ENCODE peak calls at places on chromosomes 5 and 9, in eight cellular contexts. D is pancreas, B is heart left ventricle, P is keratinocyte, H is SK-N-SH, V is GM23338, U is psoas muscle, S is mesendoderm. J is an unnamed sample. For H3K4me1, the result is how much of the 10 kb centered on the place peaks cover.

GRCh38 chr5:72478684-72479083 is 28.5 kb downstream of the ZNF366 start:
- DNase-seq in H (no peak), B (no peak), S (no peak), D (no peak), P (no peak), V (no peak), U (no peak), J (no peak)

GRCh38 chr5:33608476-33609026 is 167.8 kb downstream of the TARS1 start:
- DNase-seq in U (no peak), P (no peak), V (peak), H (peak), D (no peak), B (no peak), S (peak), J (no peak)

GRCh38 chr9:12191630-12192029 is 501.6 kb upstream of the TYRP1 start:
- DNase-seq in S (no peak), B (no peak), H (no peak), P (no peak), V (no peak), D (no peak), U (no peak), J (no peak)

GRCh38 chr9:11149065-11149464 is 536.3 kb upstream of the PTPRD start:
- DNase-seq in D (no peak), P (no peak), V (peak), U (no peak), H (no peak), S (peak), B (no peak), J (no peak)

GRCh38 chr5:96198673-96199072 is 234.4 kb downstream of the PCSK1 start:
- DNase-seq in H (no peak), B (no peak), P (no peak), U (no peak), D (no peak), S (no peak), V (no peak), J (no peak)

GRCh38 chr9:35756275-35756742 is 2.2 kb upstream of the MSMP start:
- DNase-seq in P (no peak), H (no peak), S (no peak), D (peak), U (peak), B (peak), V (peak), J (peak)

GRCh38 chr5:179700401-179700918 is 1.7 kb downstream of the CANX start:
- DNase-seq in U (no peak), V (peak), H (no peak), P (no peak), S (peak), B (no peak), D (no peak), J (no peak)

GRCh38 chr5:93184041-93184440 is 397.0 kb downstream of the NR2F1-AS1 start:
- DNase-seq in V (no peak), P (no peak), H (no peak), U (no peak), B (no peak), D (no peak), S (no peak), J (no peak)

GRCh38 chr9:93093449-93094293 is 2.3 kb upstream of the CARD19 start:
- DNase-seq in P (no peak), S (no peak), H (no peak), B (no peak), D (no peak), U (peak), V (no peak), J (peak)

GRCh38 chr5:175252234-175252805 is 191.7 kb downstream of the DRD1 start:
- DNase-seq in U (no peak), P (no peak), D (no peak), H (no peak), V (no peak), B (no peak), S (no peak), J (no peak)

GRCh38 chr5:150377964-150378694 is 20.6 kb downstream of the TCOF1 start:
- DNase-seq in P (no peak), V (no peak), H (peak), D (no peak), B (no peak), U (no peak), S (peak), J (no peak)

GRCh38 chr5:58410441-58410840 is 49.4 kb downstream of the PLK2 start:
- DNase-seq in U (no peak), B (no peak), P (no peak), S (peak), V (peak), H (no peak), D (no peak), J (no peak)

GRCh38 chr5:16574789-16575785 is 41.7 kb downstream of the RETREG1 start:
- DNase-seq in S (peak), B (peak), V (peak), P (no peak), H (no peak), D (no peak), U (peak), J (no peak)

GRCh38 chr5:132296412-132297001 is 2.3 kb downstream of the SLC22A4 start:
- DNase-seq in V (no peak), H (no peak), P (no peak), D (no peak), B (peak), S (no peak), U (no peak), J (peak)

GRCh38 chr9:69317081-69317480 is 7.9 kb upstream of the ENTREP1 start:
- DNase-seq in B (no peak), U (no peak), P (no peak), H (no peak), S (no peak), D (no peak), V (no peak), J (no peak)

GRCh38 chr5:181211208-181211607 is 6.2 kb upstream of the TRIM7 start:
- DNase-seq in P (no peak), B (no peak), U (no peak), D (no peak), H (no peak), V (peak), S (no peak), J (no peak)

GRCh38 chr5:96431376-96432244 is 1.4 kb downstream of the PCSK1 start:
- DNase-seq in V (peak), P (no peak), B (peak), D (no peak), S (peak), U (no peak), H (no peak), J (peak)

GRCh38 chr5:72018158-72018803 is 89.0 kb upstream of the MAP1B start:
- DNase-seq in D (no peak), S (peak), V (peak), H (peak), U (no peak), B (no peak), P (peak), J (no peak)

GRCh38 chr5:156699147-156699546 is 150.9 kb upstream of the PPP1R2B start:
- DNase-seq in P (no peak), D (no peak), B (no peak), H (no peak), S (no peak), V (no peak), U (no peak), J (no peak)

GRCh38 chr5:33890633-33891032 is 1.2 kb downstream of the ADAMTS12 start:
- DNase-seq in B (no peak), V (peak), P (no peak), H (no peak), D (no peak), U (no peak), S (peak), J (no peak)

GRCh38 chr5:54663876-54664275 is 146.3 kb downstream of the SNX18 start:
- DNase-seq in S (no peak), V (no peak), D (no peak), U (peak), B (no peak), P (no peak), H (no peak), J (peak)

GRCh38 chr9:92770005-92770995 is 5.7 kb upstream of the BICD2 start:
- DNase-seq in S (peak), U (no peak), D (no peak), V (peak), P (peak), B (no peak), H (no peak), J (peak)

GRCh38 chr5:32027717-32028321 is 146.3 kb downstream of the GOLPH3 start:
- DNase-seq in B (peak), P (no peak), S (peak), V (peak), H (no peak), U (peak), D (no peak), J (no peak)

GRCh38 chr9:137912671-137913070 is 35.1 kb downstream of the CACNA1B start:
- DNase-seq in P (no peak), D (no peak), B (no peak), U (no peak), V (no peak), H (no peak), S (no peak), J (no peak)

GRCh38 chr5:92775711-92776615 is 805.1 kb downstream of the NR2F1-AS1 start:
- DNase-seq in P (no peak), B (no peak), S (peak), V (no peak), U (no peak), D (no peak), H (no peak), J (no peak)

GRCh38 chr5:124741711-124742496 is 4.5 kb downstream of the ZNF608 start:
- DNase-seq in P (no peak), S (peak), H (no peak), D (no peak), U (no peak), B (no peak), V (peak), J (no peak)

GRCh38 chr5:40955313-40955712 is 46.0 kb downstream of the C7 start:
- DNase-seq in P (no peak), B (no peak), S (no peak), U (no peak), D (no peak), V (no peak), H (no peak), J (no peak)

GRCh38 chr5:15885156-15885555 is 294.4 kb downstream of the MARCHF11 start:
- DNase-seq in B (no peak), V (no peak), H (no peak), D (no peak), P (no peak), U (no peak), S (no peak), J (no peak)

GRCh38 chr5:178118345-178118744 is 5.0 kb downstream of the N4BP3 start:
- DNase-seq in V (no peak), H (no peak), B (peak), S (no peak), P (no peak), D (no peak), U (no peak), J (peak)

GRCh38 chr5:80255752-80256479 is at the start of gene SERINC5:
- DNase-seq in P (no peak), D (peak), S (peak), V (peak), H (peak), U (peak), B (peak), J (peak)

GRCh38 chr5:72619251-72619650 is 112.0 kb upstream of the ZNF366 start:
- DNase-seq in B (no peak), H (no peak), U (no peak), P (no peak), V (peak), D (no peak), S (no peak), J (no peak)

GRCh38 chr9:120925535-120926396 is 830 bp downstream of the TRAF1 start:
- DNase-seq in D (no peak), P (no peak), U (no peak), V (no peak), B (no peak), S (no peak), H (no peak), J (peak)

GRCh38 chr9:85603920-85604319 is 137.8 kb downstream of the AGTPBP1 start:
- DNase-seq in S (peak), P (no peak), B (no peak), U (peak), H (no peak), V (no peak), D (peak), J (no peak)

GRCh38 chr5:142600611-142601360 is 85.1 kb downstream of the FGF1 start:
- DNase-seq in D (no peak), B (peak), H (no peak), U (no peak), V (no peak), S (no peak), P (no peak), J (peak)

GRCh38 chr5:80408976-80409926 is 1.4 kb downstream of the ZFYVE16 start:
- DNase-seq in S (no peak), P (no peak), U (no peak), B (no peak), V (peak), D (no peak), H (peak), J (no peak)

GRCh38 chr9:79902937-79903600 is 331.3 kb downstream of the TLE4 start:
- DNase-seq in B (no peak), H (no peak), P (no peak), D (no peak), U (no peak), S (no peak), V (no peak), J (no peak)

GRCh38 chr5:662751-663435 is 30.3 kb downstream of the TPPP start:
- DNase-seq in S (no peak), V (no peak), H (no peak), D (peak), U (peak), B (no peak), P (no peak), J (peak)

GRCh38 chr5:149128023-149128875 is 13.0 kb upstream of the ABLIM3 start:
- DNase-seq in D (no peak), U (no peak), V (peak), H (peak), S (peak), B (no peak), P (no peak), J (no peak)

GRCh38 chr5:172770675-172771438 is at the start of gene DUSP1:
- DNase-seq in V (peak), U (peak), B (peak), H (peak), P (peak), S (peak), D (peak), J (peak)

GRCh38 chr5:172768573-172769323 is 2.2 kb downstream of the DUSP1 start:
- DNase-seq in S (peak), P (no peak), H (no peak), V (no peak), B (no peak), U (no peak), D (no peak), J (peak)

GRCh38 chr5:172770374-172770674 is 671 bp downstream of the DUSP1 start:
- DNase-seq in S (no peak), H (no peak), U (no peak), B (peak), D (no peak), V (no peak), P (no peak), J (peak)

GRCh38 chr5:172769324-172769597 is 1.7 kb downstream of the DUSP1 start:
- DNase-seq in S (no peak), B (no peak), U (no peak), H (no peak), P (no peak), D (no peak), V (no peak), J (no peak)

GRCh38 chr5:172769598-172770373 is 1.2 kb downstream of the DUSP1 start:
- DNase-seq in P (no peak), B (peak), V (peak), S (peak), H (peak), U (peak), D (no peak), J (peak)
- H3K4me1 ChIP-seq in P (half or more), B (under half), V (under half), S (under half), H (under half), U (under half), D (under half), J (under half)

DNA sequence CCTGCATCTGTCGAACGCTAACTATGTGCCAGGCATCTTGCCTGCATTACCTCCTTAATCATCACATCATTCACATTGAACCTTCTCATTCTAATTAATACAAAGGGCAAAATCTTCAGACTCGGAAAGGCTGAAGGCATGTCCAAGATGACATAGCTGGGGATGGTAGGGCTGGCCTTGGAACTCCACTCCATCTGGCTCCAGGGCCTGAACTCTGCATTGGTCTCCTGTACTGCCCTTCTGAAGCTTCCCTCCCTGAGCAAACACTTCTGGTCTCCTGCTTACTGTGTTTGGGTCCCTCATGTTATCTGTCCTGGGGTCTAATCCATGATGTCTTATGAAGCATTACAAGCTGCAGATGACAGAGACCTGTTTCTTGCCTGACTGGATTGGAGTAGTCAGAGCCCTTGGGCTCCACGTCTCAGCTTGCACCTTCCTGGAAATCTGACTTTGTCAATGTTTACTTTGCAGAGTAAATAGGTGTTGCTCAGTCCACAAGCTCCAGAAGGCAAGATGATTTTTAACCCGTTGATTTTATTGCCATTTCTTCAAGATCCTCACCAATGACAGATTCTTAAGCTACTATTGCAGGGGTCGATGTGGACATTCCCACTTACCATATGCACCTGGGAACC is 106.1 kb downstream of the GALNT10 start:
- DNase-seq in U (no peak), S (no peak), P (no peak), H (no peak), D (no peak), V (no peak), B (no peak), J (no peak)
- H3K27ac ChIP-seq in U (no peak), S (no peak), P (no peak), H (no peak), D (no peak), V (no peak), B (no peak), J (no peak)

GRCh38 chr9:136285501-136286358 is 18.2 kb downstream of the CCDC187 start:
- DNase-seq in P (no peak), S (no peak), V (no peak), H (no peak), B (no peak), U (no peak), D (peak), J (no peak)
- H3K4me1 ChIP-seq in P (under half), S (under half), V (under half), H (under half), B (under half), U (under half), D (under half), J (under half)

DNA sequence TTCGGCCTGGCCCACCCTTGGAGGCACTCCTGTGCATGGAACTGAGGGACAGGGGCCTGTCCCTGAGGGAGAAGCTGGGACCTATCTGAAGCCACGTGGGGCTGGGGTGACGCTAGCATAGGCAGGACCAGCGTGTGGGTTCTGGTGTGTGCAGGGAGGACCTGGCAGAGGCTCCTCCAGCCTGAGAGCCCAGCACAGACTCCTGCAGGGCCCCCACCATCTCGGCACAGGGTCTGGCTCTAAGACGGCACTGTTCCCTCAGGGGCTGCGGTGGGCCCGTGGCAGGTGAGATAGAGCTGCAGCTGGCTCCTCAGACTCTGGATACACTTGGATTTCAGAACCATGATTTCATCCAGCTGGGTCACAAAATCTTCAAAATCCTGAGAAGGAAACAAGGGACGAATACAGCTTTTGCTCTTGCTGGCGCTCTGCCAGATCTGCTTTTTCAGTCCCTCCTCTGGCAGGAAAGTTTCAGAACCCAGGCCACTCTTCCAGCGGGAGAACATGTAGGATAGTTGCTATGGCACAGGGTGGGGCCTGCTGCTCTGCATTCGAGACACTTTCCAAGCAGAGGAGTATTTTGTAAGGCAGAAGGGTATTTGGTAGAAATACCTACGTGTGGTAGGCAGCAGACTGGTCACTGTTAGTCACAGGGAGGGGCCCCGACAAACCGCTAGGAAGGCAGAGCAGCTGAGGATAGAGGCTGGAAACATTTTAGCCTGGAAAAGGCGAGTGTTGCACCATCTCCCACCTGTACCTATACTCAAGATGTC is 74.7 kb downstream of the KIF24 start:
- DNase-seq in S (no peak), D (no peak), U (peak), B (no peak), P (peak), V (no peak), H (no peak), J (peak)
- H3K27ac ChIP-seq in S (no peak), D (no peak), U (peak), B (peak), P (peak), V (no peak), H (peak), J (peak)

DNA sequence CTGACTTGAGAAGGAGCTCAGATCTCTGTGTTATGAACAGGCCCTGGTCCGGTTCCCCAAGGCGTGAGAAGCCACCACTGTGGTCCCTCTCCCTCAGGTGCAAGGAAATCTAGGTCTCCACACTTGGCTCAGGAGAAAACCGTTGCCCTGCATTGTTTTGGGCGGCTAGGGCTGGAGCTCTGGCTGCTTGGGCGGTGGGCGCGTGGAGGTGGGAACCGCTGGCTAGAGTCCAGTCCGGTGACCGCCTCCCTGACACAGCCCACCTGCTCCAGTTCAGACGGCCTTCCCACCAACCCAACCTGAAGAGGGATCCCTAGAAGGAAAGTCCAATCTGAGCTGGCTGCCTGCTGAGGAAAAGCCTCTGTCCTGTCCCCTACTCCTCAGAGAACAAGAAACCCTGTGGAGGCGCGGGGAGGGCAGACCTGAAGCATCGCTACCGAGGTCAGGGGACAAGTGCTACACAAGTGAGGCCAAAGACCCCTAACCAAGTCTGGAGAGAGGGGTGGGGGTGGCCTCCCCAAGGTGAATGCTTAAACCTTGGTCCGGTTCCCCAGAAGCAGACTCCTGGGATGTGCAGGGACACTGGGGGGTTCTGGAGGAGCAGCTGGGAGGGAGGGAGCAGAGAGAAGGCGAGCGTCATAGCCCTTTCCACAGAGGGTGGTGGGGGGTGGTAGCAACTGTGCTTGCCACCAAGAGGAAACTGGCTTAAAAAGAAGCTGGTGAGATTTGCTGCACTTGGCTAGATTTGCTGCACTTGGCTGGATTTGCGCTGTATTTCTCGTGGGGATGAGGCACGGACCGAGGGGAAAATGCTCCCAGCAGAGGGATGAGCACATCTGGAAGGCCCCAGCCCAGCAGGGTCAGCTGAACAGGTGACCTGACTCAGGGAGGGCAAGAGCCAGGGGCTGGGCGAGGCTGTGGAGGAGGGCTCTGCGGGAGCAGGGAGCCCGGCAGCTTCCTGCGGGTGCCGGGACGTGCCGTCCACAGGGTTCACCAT is 65.2 kb downstream of the RAPGEF1 start:
- DNase-seq in B (no peak), U (no peak), D (peak), P (no peak), H (no peak), V (no peak), S (no peak), J (no peak)
- H3K4me1 ChIP-seq in B (half or more), U (half or more), D (under half), P (under half), H (under half), V (half or more), S (under half), J (under half)

GRCh38 chr5:172695431-172696054 is 54.5 kb downstream of the NEURL1B start:
- DNase-seq in S (no peak), V (no peak), B (no peak), U (peak), H (no peak), D (no peak), P (no peak), J (no peak)
- H3K27ac ChIP-seq in S (no peak), V (no peak), B (peak), U (peak), H (no peak), D (no peak), P (no peak), J (no peak)